ENCODE peak calls at places on chromosomes 6 and 20, in six cellular contexts. D is AG09319; V is NCI-H2029; Z is CD4-positive, alpha-beta T cell; P is activated T-helper 1 cell treated with anti-CD3 and anti-CD28 coated beads, Interleukin-2, amount 50 U/mL, for 16 hours; M is NCI-H1092 treated with DMSO at 0.1 percent for 48 hours. N is an unnamed sample.

GRCh38 chr6:15698474-15698873 is 35.6 kb upstream of the DTNBP1 start:
- DNase-seq in D (no peak), Z (no peak), P (no peak), V (no peak), M (no peak), N (no peak)

GRCh38 chr6:17015551-17016381 is 86.1 kb upstream of the STMND1 start:
- DNase-seq in P (no peak), Z (peak), M (no peak), D (no peak), V (peak), N (no peak)

GRCh38 chr6:126947070-126947469 is 171.4 kb upstream of the RSPO3 start:
- DNase-seq in V (no peak), P (no peak), Z (no peak), D (no peak), M (no peak), N (no peak)

GRCh38 chr20:61411743-61412142 is 159.7 kb downstream of the CDH4 start:
- DNase-seq in V (no peak), M (no peak), D (no peak), P (no peak), Z (no peak), N (no peak)

GRCh38 chr20:558117-558516 is 14.5 kb upstream of the CSNK2A1 start:
- DNase-seq in V (no peak), M (no peak), P (no peak), Z (no peak), D (no peak), N (no peak)

GRCh38 chr6:93417421-93417996 is 1.9 kb downstream of the EPHA7 start:
- DNase-seq in P (no peak), M (peak), Z (no peak), D (no peak), V (peak), N (no peak)

GRCh38 chr20:2210646-2211556 is 84.9 kb upstream of the TGM3 start:
- DNase-seq in D (no peak), P (no peak), M (no peak), Z (no peak), V (no peak), N (peak)

GRCh38 chr20:36950432-36951197 is 893 bp downstream of the SAMHD1 start:
- DNase-seq in P (peak), Z (peak), V (no peak), D (no peak), M (peak), N (no peak)

GRCh38 chr6:142907544-142907943 is 37.4 kb downstream of the HIVEP2 start:
- DNase-seq in Z (peak), D (no peak), P (no peak), V (no peak), M (no peak), N (no peak)

GRCh38 chr6:133568970-133569889 is 319.7 kb upstream of the TCF21 start:
- DNase-seq in D (no peak), V (no peak), P (no peak), Z (no peak), M (peak), N (peak)

GRCh38 chr20:14259691-14260090 is 77.7 kb downstream of the FLRT3 start:
- DNase-seq in P (no peak), V (no peak), D (peak), Z (no peak), M (no peak), N (no peak)

GRCh38 chr6:10386260-10386659 is 28.6 kb downstream of the TFAP2A start:
- DNase-seq in P (no peak), D (no peak), V (no peak), M (no peak), Z (no peak), N (no peak)

GRCh38 chr6:77401231-77401630 is 62.1 kb downstream of the HTR1B start:
- DNase-seq in P (no peak), M (no peak), Z (no peak), D (no peak), V (no peak), N (no peak)

GRCh38 chr20:32737371-32738223 is 5.7 kb downstream of the COMMD7 start:
- DNase-seq in V (no peak), P (no peak), Z (no peak), D (no peak), M (no peak), N (peak)

GRCh38 chr20:59932616-59933295 is 681 bp downstream of the SYCP2 start:
- DNase-seq in V (no peak), Z (no peak), P (no peak), M (no peak), D (no peak), N (no peak)

GRCh38 chr6:5995705-5996686 is 10.7 kb downstream of the NRN1 start:
- DNase-seq in V (peak), M (peak), D (no peak), Z (no peak), P (no peak), N (no peak)

GRCh38 chr6:167827062-167827587 is 414 bp downstream of the AFDN start:
- DNase-seq in V (no peak), M (peak), P (no peak), Z (no peak), D (no peak), N (no peak)

GRCh38 chr6:105713474-105714118 is 310.7 kb upstream of the PREP start:
- DNase-seq in Z (no peak), V (no peak), M (no peak), D (no peak), P (no peak), N (no peak)

GRCh38 chr6:145428656-145429173 is 306.6 kb downstream of the EPM2A start:
- DNase-seq in D (no peak), Z (no peak), P (no peak), M (peak), V (no peak), N (no peak)

GRCh38 chr20:17556842-17557674 is 12.8 kb upstream of the DSTN start:
- DNase-seq in M (peak), P (no peak), V (peak), Z (no peak), D (no peak), N (no peak)

GRCh38 chr6:146305098-146305497 is 238.5 kb upstream of the RAB32 start:
- DNase-seq in Z (no peak), V (no peak), M (no peak), P (no peak), D (no peak), N (no peak)

GRCh38 chr6:123848347-123848746 is 44.7 kb downstream of the NKAIN2 start:
- DNase-seq in M (no peak), Z (no peak), D (no peak), V (no peak), P (no peak), N (no peak)

GRCh38 chr6:34053721-34054120 is 92.2 kb downstream of the GRM4 start:
- DNase-seq in M (no peak), D (no peak), V (peak), P (no peak), Z (no peak), N (no peak)

GRCh38 chr20:36491901-36492617 is 49.3 kb upstream of the MYL9 start:
- DNase-seq in D (no peak), Z (peak), P (peak), M (no peak), V (no peak), N (no peak)

GRCh38 chr20:49853640-49854039 is 41.0 kb downstream of the SLC9A8 start:
- DNase-seq in Z (no peak), P (no peak), D (no peak), V (no peak), M (no peak), N (no peak)

GRCh38 chr6:16354692-16355091 is 116.3 kb downstream of the GMPR start:
- DNase-seq in M (no peak), P (no peak), V (no peak), D (no peak), Z (no peak), N (no peak)

GRCh38 chr6:128848169-128848935 is 34.6 kb upstream of the LAMA2 start:
- DNase-seq in V (no peak), Z (no peak), D (no peak), P (no peak), M (no peak), N (no peak)

GRCh38 chr6:141701732-141702131 is 431.0 kb upstream of the GJE1 start:
- DNase-seq in D (no peak), P (no peak), M (no peak), Z (no peak), V (no peak), N (no peak)

GRCh38 chr6:46015119-46015968 is at the start of gene CLIC5:
- DNase-seq in D (no peak), M (no peak), P (peak), Z (peak), V (no peak), N (no peak)

GRCh38 chr20:48636301-48636700 is 191.5 kb downstream of the PREX1 start:
- DNase-seq in D (no peak), P (no peak), M (peak), Z (no peak), V (no peak), N (no peak)